ENCODE peak calls at places on chromosomes 2 and 18, in seven cellular contexts. K is C1 segment of cervical spinal cord, A is T1000, G is foreskin fibroblast, U is dermis blood vessel endothelial cell, Q is fibroblast of the aortic adventitia, W is GOT3. X is an unnamed sample.

GRCh38 chr2:10564876-10565425 is 116.8 kb upstream of the ODC1 start:
- DNase-seq in K (no peak), W (no peak), Q (no peak), U (no peak), A (no peak), G (no peak), X (no peak)

GRCh38 chr18:80247403-80247916 is at the start of gene PARD6G:
- DNase-seq in G (peak), W (no peak), Q (peak), K (no peak), U (peak), A (peak), X (peak)

GRCh38 chr2:23627236-23627990 is 242.4 kb downstream of the KLHL29 start:
- DNase-seq in G (no peak), A (no peak), U (no peak), W (no peak), K (no peak), Q (no peak), X (no peak)

GRCh38 chr2:197358927-197359326 is 48.3 kb upstream of the ANKRD44 start:
- DNase-seq in G (no peak), U (no peak), K (no peak), W (no peak), A (no peak), Q (no peak), X (no peak)

GRCh38 chr2:86414996-86415395 is 26.2 kb upstream of the KDM3A start:
- DNase-seq in W (no peak), U (no peak), Q (no peak), G (no peak), K (no peak), A (no peak), X (peak)

GRCh38 chr2:152242787-152243472 is 67.4 kb upstream of the STAM2 start:
- DNase-seq in Q (no peak), G (no peak), W (no peak), U (no peak), K (no peak), A (no peak), X (no peak)

GRCh38 chr18:31684279-31685096 is at the start of gene B4GALT6:
- DNase-seq in U (peak), K (no peak), G (no peak), A (no peak), W (no peak), Q (no peak), X (peak)

GRCh38 chr2:5148392-5149085 is 543.6 kb upstream of the SOX11 start:
- DNase-seq in U (no peak), A (no peak), K (no peak), W (no peak), Q (no peak), G (no peak), X (no peak)

GRCh38 chr2:10864888-10865551 is 46.7 kb upstream of the KCNF1 start:
- DNase-seq in W (no peak), U (no peak), G (no peak), Q (no peak), A (no peak), K (no peak), X (no peak)